ENCODE peak calls at places on chromosomes 7 and 10, in four cellular contexts. T, L, F and Z are unnamed samples.

GRCh38 chr10:58909881-58910280 is 266.6 kb upstream of the PHYHIPL start:
- DNase-seq in T (no peak), F (no peak), L (no peak), Z (no peak)

GRCh38 chr7:113267271-113267670 is 148.9 kb upstream of the SMIM30 start:
- DNase-seq in T (no peak), L (no peak), F (no peak), Z (no peak)

GRCh38 chr10:3886191-3886590 is 101.2 kb upstream of the KLF6 start:
- DNase-seq in L (peak; percentile 84), F (peak; percentile 49), T (no peak), Z (no peak)

GRCh38 chr7:96305915-96306314 is 16.0 kb downstream of the SLC25A13 start:
- DNase-seq in T (no peak), F (no peak), L (no peak), Z (no peak)

GRCh38 chr10:51297438-51297837 is 223.2 kb downstream of the PRKG1 start:
- DNase-seq in F (no peak), T (no peak), L (no peak), Z (no peak)

GRCh38 chr10:43255644-43256431 is 11.0 kb downstream of the RASGEF1A start:
- DNase-seq in L (peak; percentile 70), T (no peak), F (peak; percentile 56), Z (no peak)

GRCh38 chr10:132449051-132449825 is 52.2 kb downstream of the PWWP2B start:
- DNase-seq in T (no peak), F (peak; percentile 88), L (peak; percentile 79), Z (no peak)

GRCh38 chr10:59991661-59992060 is 85.3 kb upstream of the CCDC6 start:
- DNase-seq in F (peak; percentile 79), L (no peak), T (no peak), Z (peak; percentile 34)

GRCh38 chr10:102043456-102043855 is 12.5 kb downstream of the ARMH3 start:
- DNase-seq in F (no peak), T (no peak), L (no peak), Z (no peak)

GRCh38 chr7:90582164-90582563 is 14.0 kb upstream of the CDK14 start:
- DNase-seq in T (no peak), F (no peak), L (no peak), Z (no peak)

GRCh38 chr7:148264933-148265557 is 325.5 kb upstream of the C7orf33 start:
- DNase-seq in F (peak; percentile 54), T (no peak), L (no peak), Z (no peak)

GRCh38 chr7:111987115-111987826 is 218.9 kb downstream of the DOCK4 start:
- DNase-seq in F (no peak), T (no peak), L (no peak), Z (no peak)

GRCh38 chr7:24227603-24228359 is 56.2 kb upstream of the NPY start:
- DNase-seq in L (peak; percentile 43), F (no peak), T (no peak), Z (no peak)

GRCh38 chr7:22066484-22066883 is 120.8 kb upstream of the CDCA7L start:
- DNase-seq in L (no peak), T (no peak), F (no peak), Z (no peak)

GRCh38 chr7:749121-749520 is 22.0 kb upstream of the PRKAR1B start:
- DNase-seq in T (no peak), F (no peak), L (peak; percentile 68), Z (no peak)

GRCh38 chr10:46019170-46019528 is 11.3 kb downstream of the NCOA4 start:
- DNase-seq in T (no peak), F (no peak), L (no peak), Z (no peak)

GRCh38 chr7:623464-623863 is 103.0 kb upstream of the DNAAF5 start:
- DNase-seq in L (peak; percentile 11), F (no peak), T (no peak), Z (no peak)

GRCh38 chr7:94913391-94913790 is 6.0 kb downstream of the PPP1R9A start:
- DNase-seq in L (no peak), T (no peak), F (no peak), Z (no peak)
- H3K27ac ChIP-seq in L (no peak overlapping the region), T (no peak overlapping the region), F (no peak overlapping the region), Z (no peak overlapping the region)

GRCh38 chr7:33669251-33669670 is 236.1 kb upstream of the BMPER start:
- DNase-seq in L (no peak), T (no peak), F (no peak), Z (no peak)
- H3K27ac ChIP-seq in L (no peak overlapping the region), T (no peak overlapping the region), F (no peak overlapping the region), Z (no peak overlapping the region)

GRCh38 chr10:70982443-70982842 is 94.1 kb upstream of the PCBD1 start:
- DNase-seq in L (peak; percentile 32), T (no peak), F (no peak), Z (no peak)

GRCh38 chr10:70987396-70988130 is 99.2 kb upstream of the PCBD1 start:
- DNase-seq in L (peak; percentile 52), T (no peak), F (no peak), Z (no peak)

GRCh38 chr10:70981936-70982335 is 93.6 kb upstream of the PCBD1 start:
- DNase-seq in L (peak; percentile 52), F (no peak), T (no peak), Z (no peak)

GRCh38 chr10:70984986-70985719 is 96.8 kb upstream of the PCBD1 start:
- DNase-seq in L (peak; percentile 10), F (no peak), T (no peak), Z (no peak)

DNA sequence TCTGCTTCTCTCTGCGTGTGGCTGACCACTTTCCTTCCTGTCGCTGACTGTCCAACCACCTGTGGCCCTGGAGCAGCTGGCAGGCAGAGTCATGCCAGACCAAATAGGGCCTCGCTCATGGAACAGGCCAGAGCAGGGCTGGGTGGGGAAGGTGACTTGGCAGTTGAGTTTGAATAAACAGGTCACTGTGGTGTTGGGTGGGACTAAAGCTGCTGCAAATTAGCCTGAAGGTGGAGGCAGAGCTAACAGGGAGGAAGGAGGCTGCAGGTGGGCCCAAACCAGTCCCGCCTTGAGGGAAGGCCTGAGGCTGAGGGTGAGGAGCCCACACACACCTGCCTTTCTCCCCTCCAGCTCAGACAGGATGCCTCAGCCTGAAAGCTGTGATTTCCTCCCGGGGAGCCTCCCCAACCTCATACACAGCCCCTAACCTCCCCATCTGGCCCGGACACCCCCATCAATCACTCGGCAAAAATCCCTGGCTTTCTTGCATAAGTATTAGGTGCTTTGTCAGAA is 97.5 kb upstream of the PCBD1 start:
- DNase-seq in F (peak; percentile 56), T (no peak), L (peak; percentile 78), Z (no peak)
- H3K27ac ChIP-seq in F (no peak overlapping the region), T (no peak overlapping the region), L (peak overlapping the region; percentile 13), Z (no peak overlapping the region)

DNA sequence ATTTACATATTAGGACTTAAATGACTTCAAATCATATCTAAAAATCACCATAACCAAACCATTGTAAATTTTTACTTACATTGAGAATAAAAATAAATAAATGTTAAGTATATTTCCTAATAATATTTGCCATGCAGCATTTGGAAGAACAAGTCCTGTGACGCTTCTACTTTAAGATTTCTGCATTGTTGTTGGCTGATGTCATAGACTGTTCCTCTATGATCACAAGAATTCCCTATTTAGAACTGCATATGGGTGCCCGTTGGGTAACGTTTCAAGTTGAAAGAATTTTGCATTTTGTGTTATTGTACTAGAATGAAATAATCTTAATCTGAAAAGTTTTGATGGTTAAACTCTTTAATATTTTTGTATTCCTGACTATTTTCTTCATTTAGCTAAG is 5.1 kb upstream of the ITGB1 start:
- DNase-seq in L (no peak), F (no peak), T (no peak), Z (no peak)
- H3K27ac ChIP-seq in L (no peak overlapping the region), F (peak overlapping the region; percentile 80), T (peak overlapping the region; percentile 77), Z (no peak overlapping the region)

GRCh38 chr10:116769368-116769767 is 27.0 kb upstream of the HSPA12A start:
- DNase-seq in T (no peak), F (no peak), L (no peak), Z (no peak)
- H3K27ac ChIP-seq in T (peak overlapping the region; percentile 28), F (no peak overlapping the region), L (no peak overlapping the region), Z (no peak overlapping the region)

DNA sequence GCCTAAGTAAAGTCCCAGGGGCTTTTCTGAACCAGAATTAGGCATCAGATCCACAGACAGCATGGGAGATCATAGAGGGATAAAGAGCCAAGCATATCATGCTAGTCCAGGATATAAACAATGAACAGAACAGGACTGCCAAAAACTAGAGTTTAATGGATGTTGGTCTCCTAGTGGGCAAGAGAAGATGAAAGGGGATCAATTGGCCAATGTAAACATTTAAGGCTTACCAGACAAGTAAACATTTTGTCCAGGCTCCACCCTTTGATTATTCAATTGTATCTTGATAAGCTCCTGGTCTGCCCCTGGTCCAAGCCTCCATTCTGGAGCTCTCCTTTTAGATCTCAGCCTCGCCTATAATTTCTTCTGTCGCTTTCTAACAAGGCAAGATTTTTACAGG is 18.9 kb downstream of the MACC1 start:
- DNase-seq in L (no peak), T (no peak), F (no peak), Z (no peak)
- H3K27ac ChIP-seq in L (no peak overlapping the region), T (no peak overlapping the region), F (no peak overlapping the region), Z (no peak overlapping the region)

GRCh38 chr7:19621740-19622139 is 87.1 kb downstream of the POLR1F start:
- DNase-seq in F (no peak), T (no peak), L (no peak), Z (no peak)

GRCh38 chr7:19620470-19620869 is 88.4 kb downstream of the POLR1F start:
- DNase-seq in F (no peak), T (no peak), L (no peak), Z (no peak)

GRCh38 chr7:19617921-19618320 is 90.9 kb downstream of the POLR1F start:
- DNase-seq in T (no peak), F (no peak), L (no peak), Z (no peak)

GRCh38 chr7:19623676-19624075 is 85.2 kb downstream of the POLR1F start:
- DNase-seq in L (no peak), T (no peak), F (no peak), Z (no peak)

DNA sequence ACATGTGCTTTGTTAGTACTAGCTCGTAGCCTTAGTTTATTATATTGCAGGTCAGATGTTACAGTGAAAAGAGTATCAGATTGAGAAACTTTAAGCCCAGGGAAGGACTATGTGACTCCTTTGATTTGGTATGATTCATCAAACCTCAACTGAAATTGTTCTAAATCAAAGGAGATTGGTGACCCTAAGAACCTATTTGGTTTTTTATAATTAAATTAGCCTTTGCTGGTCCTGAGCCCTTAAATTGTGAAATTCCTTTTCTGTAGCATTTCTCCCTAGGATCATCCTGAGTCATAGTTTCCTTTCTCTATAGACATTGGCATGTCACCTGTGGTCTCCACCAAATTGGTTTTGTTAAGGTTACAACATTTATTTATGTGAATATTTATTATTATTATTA is 89.7 kb downstream of the POLR1F start:
- DNase-seq in F (no peak), L (no peak), T (no peak), Z (no peak)
- H3K27ac ChIP-seq in F (no peak overlapping the region), L (no peak overlapping the region), T (no peak overlapping the region), Z (no peak overlapping the region)